ENCODE peak calls at places on chromosomes 2 and 18, in six cellular contexts. U, Z, F, R, W and V are unnamed samples.

GRCh38 chr18:78659748-78660147 is 319.9 kb upstream of the SALL3 start:
- DNase-seq in W (no peak), Z (peak), R (no peak), U (no peak), F (no peak), V (no peak)

GRCh38 chr2:214244847-214245246 is 166.0 kb upstream of the VWC2L start:
- DNase-seq in U (no peak), Z (no peak), W (peak), F (no peak), R (no peak), V (no peak)

GRCh38 chr18:75284566-75284965 is 74.0 kb downstream of the TSHZ1 start:
- DNase-seq in W (no peak), U (no peak), Z (no peak), R (no peak), F (no peak), V (no peak)

GRCh38 chr2:224016963-224017362 is 22.1 kb downstream of the SERPINE2 start:
- DNase-seq in R (no peak), F (no peak), U (no peak), W (no peak), Z (no peak), V (no peak)

GRCh38 chr2:191265311-191266170 is 20.3 kb downstream of the MYO1B start:
- DNase-seq in F (peak), R (no peak), Z (no peak), W (peak), U (no peak), V (peak)

GRCh38 chr2:230866704-230867561 is 2.2 kb downstream of the ITM2C start:
- DNase-seq in F (no peak), U (peak), W (peak), Z (no peak), R (no peak), V (peak)

GRCh38 chr2:205807758-205808157 is 125.5 kb downstream of the NRP2 start:
- DNase-seq in F (no peak), W (peak), U (no peak), R (no peak), Z (no peak), V (no peak)

GRCh38 chr18:24990548-24991219 is 361.3 kb downstream of the ZNF521 start:
- DNase-seq in U (no peak), W (no peak), F (no peak), Z (no peak), R (no peak), V (no peak)

GRCh38 chr2:181106229-181106628 is 125.8 kb downstream of the UBE2E3 start:
- DNase-seq in Z (no peak), R (no peak), F (no peak), U (no peak), W (peak), V (no peak)

GRCh38 chr2:126653102-126653501 is 2.9 kb upstream of the GYPC start:
- DNase-seq in Z (no peak), R (no peak), W (no peak), F (no peak), U (no peak), V (no peak)

GRCh38 chr2:196066794-196067382 is 1.7 kb downstream of the DNAH7 start:
- DNase-seq in F (no peak), W (peak), Z (no peak), R (peak), U (peak), V (no peak)

GRCh38 chr2:234203135-234203984 is 152.9 kb downstream of the SPP2 start:
- DNase-seq in Z (no peak), W (peak), F (peak), R (peak), U (no peak), V (peak)

GRCh38 chr2:28754321-28754720 is 2.7 kb downstream of the PPP1CB start:
- DNase-seq in U (no peak), F (no peak), R (no peak), Z (no peak), W (peak), V (no peak)

GRCh38 chr2:147223119-147223518 is 621.7 kb upstream of the ACVR2A start:
- DNase-seq in F (no peak), R (no peak), Z (no peak), W (no peak), U (peak), V (no peak)

GRCh38 chr2:173134703-173135102 is 59.1 kb downstream of the MAP3K20 start:
- DNase-seq in W (no peak), R (no peak), F (no peak), U (no peak), Z (no peak), V (peak)

GRCh38 chr2:137178955-137179377 is 413.6 kb downstream of the THSD7B start:
- DNase-seq in F (no peak), Z (no peak), W (peak), R (no peak), U (peak), V (peak)

GRCh38 chr2:107588960-107589542 is 237.6 kb upstream of the RGPD4 start:
- DNase-seq in R (no peak), Z (no peak), W (peak), U (no peak), F (no peak), V (no peak)

GRCh38 chr2:165376571-165376975 is 92.9 kb upstream of the CSRNP3 start:
- DNase-seq in Z (no peak), R (no peak), F (no peak), W (no peak), U (no peak), V (no peak)